ENCODE peak calls at places on chromosome 1, in five cellular contexts. H, X, D, T and Z are unnamed samples.

GRCh38 chr1:12228979-12229378 is 851 bp upstream of the VPS13D start:
- DNase-seq in H (no peak), X (no peak), D (no peak), T (no peak), Z (no peak)

GRCh38 chr1:147201276-147201675 is 23.9 kb downstream of the FMO5 start:
- DNase-seq in H (peak), X (no peak), D (no peak), T (peak), Z (no peak)

GRCh38 chr1:85607126-85607912 is 26.8 kb downstream of the CCN1 start:
- DNase-seq in H (peak), X (peak), D (peak), T (peak), Z (peak)

GRCh38 chr1:19704247-19705113 is 39.8 kb downstream of the HTR6 start:
- DNase-seq in H (peak), X (peak), D (peak), T (peak), Z (peak)

GRCh38 chr1:23126801-23127200 is 41.9 kb downstream of the LUZP1 start:
- DNase-seq in H (peak), X (no peak), D (no peak), T (peak), Z (no peak)

GRCh38 chr1:168320805-168321577 is 40.3 kb downstream of the TBX19 start:
- DNase-seq in H (peak), X (no peak), D (no peak), T (peak), Z (peak)

GRCh38 chr1:94105957-94106529 is 14.9 kb downstream of the ABCA4 start:
- DNase-seq in H (peak), X (no peak), D (no peak), T (no peak), Z (no peak)

GRCh38 chr1:101451888-101452287 is 215.1 kb downstream of the S1PR1 start:
- DNase-seq in H (no peak), X (no peak), D (no peak), T (no peak), Z (no peak)

GRCh38 chr1:154427173-154428139 is 22.3 kb downstream of the IL6R start:
- DNase-seq in H (peak), X (no peak), D (no peak), T (peak), Z (no peak)

GRCh38 chr1:181133969-181134418 is 45.5 kb downstream of the IER5 start:
- DNase-seq in H (no peak), X (no peak), D (no peak), T (no peak), Z (no peak)

GRCh38 chr1:209597496-209597895 is 14.0 kb downstream of the CAMK1G start:
- DNase-seq in H (no peak), X (no peak), D (no peak), T (no peak), Z (no peak)

GRCh38 chr1:53218201-53218600 is 2.2 kb downstream of the CZIB start:
- DNase-seq in H (no peak), X (no peak), D (no peak), T (no peak), Z (no peak)

GRCh38 chr1:196680107-196680506 is 28.3 kb downstream of the CFH start:
- DNase-seq in H (peak), X (no peak), D (no peak), T (peak), Z (no peak)

GRCh38 chr1:47575855-47576757 is 138.3 kb downstream of the FOXD2 start:
- DNase-seq in H (peak), X (no peak), D (no peak), T (peak), Z (peak)

GRCh38 chr1:230972855-230973271 is 5.8 kb downstream of the TTC13 start:
- DNase-seq in H (peak), X (no peak), D (no peak), T (no peak), Z (no peak)

GRCh38 chr1:187411118-187411517 is 582.4 kb downstream of the PLA2G4A start:
- DNase-seq in H (no peak), X (no peak), D (no peak), T (no peak), Z (no peak)

GRCh38 chr1:72724951-72725863 is 442.9 kb upstream of the NEGR1 start:
- DNase-seq in H (no peak), X (peak), D (peak), T (no peak), Z (peak)

GRCh38 chr1:41379741-41380130 is 18.5 kb downstream of the FOXO6 start:
- DNase-seq in H (no peak), X (no peak), D (no peak), T (no peak), Z (no peak)

GRCh38 chr1:207309775-207310273 is 11.7 kb upstream of the CD55 start:
- DNase-seq in H (peak), X (no peak), D (no peak), T (peak), Z (peak)

GRCh38 chr1:60998786-60999185 is 83.6 kb upstream of the NFIA start:
- DNase-seq in H (no peak), X (no peak), D (no peak), T (no peak), Z (no peak)

GRCh38 chr1:77891200-77891599 is 2.8 kb downstream of the NEXN start:
- DNase-seq in H (no peak), X (no peak), D (no peak), T (no peak), Z (no peak)

GRCh38 chr1:88892146-88892877 is 945 bp upstream of the GTF2B start:
- DNase-seq in H (peak), X (no peak), D (peak), T (peak), Z (peak)

GRCh38 chr1:200273305-200273704 is 136.5 kb downstream of the ZNF281 start:
- DNase-seq in H (no peak), X (no peak), D (no peak), T (no peak), Z (no peak)

GRCh38 chr1:162089748-162090147 is 20.3 kb downstream of the NOS1AP start:
- DNase-seq in H (no peak), X (no peak), D (no peak), T (no peak), Z (no peak)

GRCh38 chr1:162090378-162090777 is 20.9 kb downstream of the NOS1AP start:
- DNase-seq in H (no peak), X (no peak), D (no peak), T (no peak), Z (no peak)

GRCh38 chr1:162093095-162093494 is 23.6 kb downstream of the NOS1AP start:
- DNase-seq in H (no peak), X (no peak), D (no peak), T (no peak), Z (no peak)

GRCh38 chr1:162091681-162092524 is 22.4 kb downstream of the NOS1AP start:
- DNase-seq in H (no peak), X (no peak), D (peak), T (peak), Z (peak)

DNA sequence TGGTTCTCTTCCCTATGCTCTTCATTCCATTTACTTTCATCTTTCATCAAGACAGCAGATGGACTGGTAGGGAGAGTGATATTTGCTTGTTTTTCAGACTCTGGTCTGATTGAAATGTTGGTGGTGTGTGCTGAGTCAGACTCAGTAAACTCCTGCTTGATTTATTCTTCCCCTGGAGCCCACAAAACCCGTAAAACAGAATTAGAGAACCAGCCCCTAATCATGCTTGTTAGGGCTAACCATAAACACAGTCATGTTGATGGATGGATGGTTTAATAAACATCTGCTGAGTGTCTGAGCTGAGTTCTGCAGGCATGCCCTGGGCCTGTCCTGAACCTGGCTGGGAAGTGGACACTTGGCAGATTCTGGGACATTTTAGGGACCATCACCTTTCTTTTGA is 24.8 kb downstream of the NOS1AP start:
- DNase-seq in H (peak), X (no peak), D (no peak), T (peak), Z (no peak)
- H2AK5ac ChIP-seq in H (no peak), X (no peak), D (peak), T (no peak), Z (no peak)

GRCh38 chr1:109827466-109827865 is 63.7 kb upstream of the EPS8L3 start:
- DNase-seq in H (no peak), X (no peak), D (no peak), T (no peak), Z (no peak)

GRCh38 chr1:109826446-109826845 is 62.7 kb upstream of the EPS8L3 start:
- DNase-seq in H (no peak), X (no peak), D (no peak), T (no peak), Z (no peak)

GRCh38 chr1:109828756-109829505 is 65.2 kb upstream of the EPS8L3 start:
- DNase-seq in H (peak), X (no peak), D (no peak), T (no peak), Z (no peak)

GRCh38 chr1:109826930-109827349 is 63.2 kb upstream of the EPS8L3 start:
- DNase-seq in H (no peak), X (no peak), D (no peak), T (no peak), Z (no peak)

DNA sequence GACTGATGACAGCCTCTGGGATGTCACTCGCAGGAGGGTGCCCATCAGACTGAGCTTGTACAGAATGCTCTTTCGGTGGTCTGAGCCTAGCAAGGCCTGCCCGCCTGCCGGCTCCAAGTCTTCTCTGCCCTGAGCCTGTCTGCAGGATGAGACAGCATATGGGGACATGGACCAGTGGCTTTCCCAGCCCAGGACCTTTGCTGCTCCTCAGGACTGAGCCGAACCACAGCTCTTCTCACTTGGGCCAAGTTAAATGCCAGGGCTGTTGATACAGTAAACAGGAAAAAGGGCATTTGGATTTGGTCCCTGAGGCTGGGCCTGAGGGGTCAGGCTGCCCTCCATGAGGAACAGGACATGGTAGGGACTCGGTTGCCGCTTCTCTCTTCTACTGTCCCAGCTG is 64.3 kb upstream of the EPS8L3 start:
- DNase-seq in H (no peak), X (no peak), D (no peak), T (no peak), Z (no peak)
- H4K8ac ChIP-seq in H (no peak), X (no peak), D (no peak), T (no peak), Z (no peak)

DNA sequence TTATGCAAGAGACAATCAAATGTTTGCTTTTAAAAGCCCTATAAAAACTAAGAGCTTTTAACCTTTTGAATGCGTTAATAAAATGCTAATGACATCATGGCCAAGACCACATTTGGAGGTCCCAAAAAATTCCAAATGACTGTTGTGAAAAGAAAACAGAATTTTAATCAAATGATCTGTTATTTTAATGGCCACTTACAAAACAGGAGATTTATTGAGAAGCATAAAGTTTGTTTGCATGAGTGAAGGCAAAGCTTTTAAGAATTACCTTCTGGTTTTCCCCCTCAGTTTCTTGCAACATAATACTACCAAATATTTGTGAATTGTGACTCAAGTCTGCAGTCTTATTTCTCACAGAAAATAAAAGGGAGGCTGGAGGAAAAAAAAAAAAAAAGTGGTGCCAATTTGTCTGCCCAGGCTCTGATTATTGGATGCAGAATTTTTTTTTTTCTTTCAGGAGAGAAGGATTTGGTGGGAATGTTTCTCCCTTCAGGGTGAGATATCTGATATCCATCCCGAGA is 60.7 kb downstream of the GORAB start:
- DNase-seq in H (no peak), X (no peak), D (no peak), T (no peak), Z (no peak)
- H2AK5ac ChIP-seq in H (no peak), X (no peak), D (no peak), T (no peak), Z (no peak)

GRCh38 chr1:2928733-2929325 is 92.4 kb upstream of the ACTRT2 start:
- DNase-seq in H (no peak), X (no peak), D (no peak), T (no peak), Z (no peak)
- H4K8ac ChIP-seq in H (no peak), X (no peak), D (no peak), T (no peak), Z (no peak)

DNA sequence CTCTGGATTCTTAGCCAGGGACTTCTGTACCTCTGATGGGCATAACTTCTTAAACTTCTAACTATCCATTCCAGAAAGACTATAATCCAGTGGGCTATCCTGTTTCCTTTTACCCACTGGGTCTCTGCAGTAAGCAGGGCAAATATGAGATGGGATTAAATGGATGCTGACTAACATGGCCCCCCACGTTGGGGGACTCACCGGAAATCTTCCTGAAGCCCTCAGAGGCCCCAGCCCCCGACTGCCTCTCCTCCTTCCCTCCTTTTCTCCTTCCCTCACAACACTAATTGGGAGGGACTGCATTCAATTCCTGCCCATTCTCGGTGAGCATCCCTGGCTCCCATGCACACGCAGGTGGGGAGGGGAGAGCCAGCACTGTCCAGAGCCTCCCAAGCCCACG is 70.1 kb downstream of the SSBP3 start:
- DNase-seq in H (no peak), X (no peak), D (no peak), T (no peak), Z (no peak)
- H2AK5ac ChIP-seq in H (peak), X (no peak), D (no peak), T (peak), Z (no peak)

GRCh38 chr1:217134857-217135568 is 411.8 kb upstream of the ESRRG start:
- DNase-seq in H (peak), X (peak), D (peak), T (peak), Z (peak)
- H4K8ac ChIP-seq in H (no peak), X (no peak), D (no peak), T (no peak), Z (no peak)

GRCh38 chr1:1359316-1359667 is 937 bp upstream of the MXRA8 start:
- DNase-seq in H (peak), X (no peak), D (no peak), T (peak), Z (no peak)
- H2AK5ac ChIP-seq in H (peak), X (peak), D (no peak), T (peak), Z (no peak)

GRCh38 chr1:32179193-32179442 is 357 bp upstream of the TXLNA start:
- DNase-seq in H (no peak), X (no peak), D (no peak), T (no peak), Z (no peak)

GRCh38 chr1:32180186-32181060 is 948 bp downstream of the TXLNA start:
- DNase-seq in H (peak), X (peak), D (peak), T (peak), Z (peak)

GRCh38 chr1:32178380-32179192 is 889 bp upstream of the TXLNA start:
- DNase-seq in H (no peak), X (no peak), D (no peak), T (peak), Z (no peak)

GRCh38 chr1:32181065-32181464 is 1.6 kb downstream of the TXLNA start:
- DNase-seq in H (no peak), X (no peak), D (no peak), T (no peak), Z (no peak)

GRCh38 chr1:32179443-32180185 is at the start of gene TXLNA:
- DNase-seq in H (peak), X (peak), D (peak), T (peak), Z (peak)
- H4K8ac ChIP-seq in H (peak), X (no peak), D (no peak), T (peak), Z (peak)

DNA sequence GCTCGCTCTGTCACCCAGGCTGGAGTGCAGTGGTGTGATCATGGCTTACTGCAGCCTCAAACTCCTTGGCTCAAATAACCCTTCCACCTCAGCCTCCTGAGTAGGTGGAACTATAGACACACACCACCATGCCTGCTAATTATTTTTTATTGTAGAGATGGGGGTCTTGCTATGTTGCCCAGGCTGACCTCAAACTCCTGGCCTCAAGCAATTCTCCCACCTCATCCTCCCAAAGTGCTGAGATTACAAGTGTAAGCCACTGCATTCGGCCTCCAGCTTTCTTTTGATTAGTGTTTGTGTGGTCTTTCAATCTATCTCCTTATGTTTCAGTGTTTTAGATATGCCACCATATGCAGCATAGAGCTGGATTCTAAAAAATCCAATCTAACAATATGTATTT is 19.9 kb upstream of the CSF3R start:
- DNase-seq in H (no peak), X (no peak), D (no peak), T (no peak), Z (no peak)
- H2AK5ac ChIP-seq in H (no peak), X (no peak), D (no peak), T (no peak), Z (no peak)